ENCODE peak calls at places on chromosomes 2 and 18, in ten cellular contexts. Z is HTR-8/SVneo; Y is fibroblast of villous mesenchyme; U is kidney tubule cell; L is putamen; E is activated CD4-positive, alpha-beta T cell treated with anti-CD3 and anti-CD28 coated beads for 48 hours; V is COR-L47; P is CD8-positive, alpha-beta T cell; O is stimulated activated CD8-positive, alpha-beta memory T cell treated with anti-CD3 and anti-CD28 coated beads, Interleukin-2, amount 100 ng/mL, for 1 hour; N is T follicular helper cell. C is an unnamed sample.

GRCh38 chr18:28735731-28736130 is 558.8 kb upstream of the CDH2 start:
- DNase-seq in Y (peak), V (no peak), Z (peak), E (no peak), N (no peak), L (no peak), O (no peak), U (peak), P (no peak), C (peak)

GRCh38 chr2:227780981-227781630 is 32.5 kb upstream of the CCL20 start:
- DNase-seq in U (peak), E (no peak), Z (no peak), Y (no peak), O (no peak), V (no peak), L (no peak), N (no peak), P (no peak), C (peak)

GRCh38 chr2:202689898-202690297 is 55.1 kb downstream of the FAM117B start:
- DNase-seq in Y (no peak), O (no peak), U (no peak), Z (no peak), P (no peak), E (no peak), V (no peak), N (no peak), L (no peak), C (no peak)

GRCh38 chr2:204108301-204108700 is 171.7 kb downstream of the ICOS start:
- DNase-seq in U (peak), V (peak), O (no peak), Z (peak), E (peak), P (peak), L (peak), N (peak), Y (peak), C (peak)

GRCh38 chr2:74004212-74005182 is 19.8 kb downstream of the TET3 start:
- DNase-seq in V (no peak), O (no peak), U (no peak), L (no peak), Z (no peak), N (no peak), Y (no peak), E (no peak), P (no peak), C (no peak)

GRCh38 chr18:7164610-7165009 is 47.0 kb upstream of the LAMA1 start:
- DNase-seq in O (no peak), Z (peak), V (peak), P (no peak), E (no peak), U (peak), N (no peak), L (no peak), Y (peak), C (peak)

GRCh38 chr2:23594079-23594494 is 209.1 kb downstream of the KLHL29 start:
- DNase-seq in U (no peak), V (peak), N (no peak), P (no peak), E (no peak), Z (no peak), Y (peak), L (no peak), O (no peak), C (peak)

GRCh38 chr2:39671606-39672005 is 5.9 kb downstream of the TMEM178A start:
- DNase-seq in Z (no peak), E (no peak), U (no peak), L (no peak), P (no peak), N (no peak), V (no peak), O (no peak), Y (no peak), C (no peak)

GRCh38 chr2:79638410-79638809 is 125.6 kb downstream of the CTNNA2 start:
- DNase-seq in N (no peak), E (no peak), P (no peak), Z (no peak), Y (no peak), V (no peak), O (no peak), U (peak), L (no peak), C (no peak)

C was measured in EH.